ENCODE peak calls at places on chromosomes 13 and 19, in five cellular contexts. One of them, this sample, is unnamed.

GRCh38 chr13:98482476-98483444 is 94.1 kb downstream of the STK24 start:
- DNase-seq in cerebellar cortex: no peak
- DNase-seq in NCI-H69: peak
- DNase-seq in NCI-H1092 treated with DMSO at 0.1 percent for 48 hours: peak
- DNase-seq in activated CD4-positive, alpha-beta T cell treated with anti-CD3 and anti-CD28 coated beads for 24 hours: no peak
- DNase-seq in this sample: no peak

GRCh38 chr13:23087884-23088283 is 92.9 kb upstream of the SGCG start:
- DNase-seq in cerebellar cortex: peak
- DNase-seq in NCI-H69: peak
- DNase-seq in NCI-H1092 treated with DMSO at 0.1 percent for 48 hours: peak
- DNase-seq in activated CD4-positive, alpha-beta T cell treated with anti-CD3 and anti-CD28 coated beads for 24 hours: no peak
- DNase-seq in this sample: no peak

GRCh38 chr19:58047672-58048071 is 11.4 kb upstream of the ZNF135 start:
- DNase-seq in cerebellar cortex: no peak
- DNase-seq in NCI-H69: no peak
- DNase-seq in NCI-H1092 treated with DMSO at 0.1 percent for 48 hours: no peak
- DNase-seq in activated CD4-positive, alpha-beta T cell treated with anti-CD3 and anti-CD28 coated beads for 24 hours: no peak
- DNase-seq in this sample: no peak

GRCh38 chr19:39262496-39262895 is 5.7 kb upstream of the IFNL2 start:
- DNase-seq in cerebellar cortex: no peak
- DNase-seq in NCI-H69: no peak
- DNase-seq in NCI-H1092 treated with DMSO at 0.1 percent for 48 hours: no peak
- DNase-seq in activated CD4-positive, alpha-beta T cell treated with anti-CD3 and anti-CD28 coated beads for 24 hours: no peak
- DNase-seq in this sample: no peak

GRCh38 chr19:48802623-48803022 is 8.2 kb downstream of the BCAT2 start:
- DNase-seq in cerebellar cortex: no peak
- DNase-seq in NCI-H69: no peak
- DNase-seq in NCI-H1092 treated with DMSO at 0.1 percent for 48 hours: no peak
- DNase-seq in activated CD4-positive, alpha-beta T cell treated with anti-CD3 and anti-CD28 coated beads for 24 hours: no peak
- DNase-seq in this sample: no peak

GRCh38 chr13:110575322-110576069 is 14.0 kb upstream of the RAB20 start:
- DNase-seq in cerebellar cortex: no peak
- DNase-seq in NCI-H69: no peak
- DNase-seq in NCI-H1092 treated with DMSO at 0.1 percent for 48 hours: no peak
- DNase-seq in activated CD4-positive, alpha-beta T cell treated with anti-CD3 and anti-CD28 coated beads for 24 hours: no peak
- DNase-seq in this sample: no peak

GRCh38 chr19:47726467-47726866 is 13.2 kb downstream of the EHD2 start:
- DNase-seq in cerebellar cortex: no peak
- DNase-seq in NCI-H69: no peak
- DNase-seq in NCI-H1092 treated with DMSO at 0.1 percent for 48 hours: no peak
- DNase-seq in activated CD4-positive, alpha-beta T cell treated with anti-CD3 and anti-CD28 coated beads for 24 hours: no peak
- DNase-seq in this sample: no peak

GRCh38 chr13:97223711-97224461 is 1.8 kb downstream of the MBNL2 start:
- DNase-seq in cerebellar cortex: peak
- DNase-seq in NCI-H69: peak
- DNase-seq in NCI-H1092 treated with DMSO at 0.1 percent for 48 hours: peak
- DNase-seq in activated CD4-positive, alpha-beta T cell treated with anti-CD3 and anti-CD28 coated beads for 24 hours: no peak
- DNase-seq in this sample: no peak

GRCh38 chr13:44576396-44577235 is 486 bp upstream of the TSC22D1 start:
- DNase-seq in cerebellar cortex: no peak
- DNase-seq in NCI-H69: peak
- DNase-seq in NCI-H1092 treated with DMSO at 0.1 percent for 48 hours: no peak
- DNase-seq in activated CD4-positive, alpha-beta T cell treated with anti-CD3 and anti-CD28 coated beads for 24 hours: peak
- DNase-seq in this sample: no peak

GRCh38 chr19:19420570-19421301 is 15.3 kb downstream of the GATAD2A start:
- DNase-seq in cerebellar cortex: no peak
- DNase-seq in NCI-H69: no peak
- DNase-seq in NCI-H1092 treated with DMSO at 0.1 percent for 48 hours: no peak
- DNase-seq in activated CD4-positive, alpha-beta T cell treated with anti-CD3 and anti-CD28 coated beads for 24 hours: no peak
- DNase-seq in this sample: no peak

GRCh38 chr19:50202399-50202798 is 1.0 kb upstream of the MYH14 start:
- DNase-seq in cerebellar cortex: no peak
- DNase-seq in NCI-H69: no peak
- DNase-seq in NCI-H1092 treated with DMSO at 0.1 percent for 48 hours: no peak
- DNase-seq in activated CD4-positive, alpha-beta T cell treated with anti-CD3 and anti-CD28 coated beads for 24 hours: no peak
- DNase-seq in this sample: no peak

GRCh38 chr19:37007587-37008220 is 70.5 kb upstream of the ZNF420 start:
- DNase-seq in cerebellar cortex: peak
- DNase-seq in NCI-H69: no peak
- DNase-seq in NCI-H1092 treated with DMSO at 0.1 percent for 48 hours: peak
- DNase-seq in activated CD4-positive, alpha-beta T cell treated with anti-CD3 and anti-CD28 coated beads for 24 hours: peak
- DNase-seq in this sample: no peak

GRCh38 chr13:42277618-42278276 is 5.8 kb downstream of the AKAP11 start:
- DNase-seq in cerebellar cortex: no peak
- DNase-seq in NCI-H69: no peak
- DNase-seq in NCI-H1092 treated with DMSO at 0.1 percent for 48 hours: no peak
- DNase-seq in activated CD4-positive, alpha-beta T cell treated with anti-CD3 and anti-CD28 coated beads for 24 hours: no peak
- DNase-seq in this sample: no peak

GRCh38 chr19:35142531-35143230 is 374 bp upstream of the FXYD7 start:
- DNase-seq in cerebellar cortex: no peak
- DNase-seq in NCI-H69: peak
- DNase-seq in NCI-H1092 treated with DMSO at 0.1 percent for 48 hours: no peak
- DNase-seq in activated CD4-positive, alpha-beta T cell treated with anti-CD3 and anti-CD28 coated beads for 24 hours: peak
- DNase-seq in this sample: no peak

GRCh38 chr13:98026457-98026857 is 73.0 kb downstream of the IPO5 start:
- DNase-seq in cerebellar cortex: no peak
- DNase-seq in NCI-H69: peak
- DNase-seq in NCI-H1092 treated with DMSO at 0.1 percent for 48 hours: no peak
- DNase-seq in activated CD4-positive, alpha-beta T cell treated with anti-CD3 and anti-CD28 coated beads for 24 hours: no peak
- DNase-seq in this sample: no peak

GRCh38 chr13:60398438-60398891 is 1.4 kb downstream of the TDRD3 start:
- DNase-seq in cerebellar cortex: no peak
- DNase-seq in NCI-H69: no peak
- DNase-seq in NCI-H1092 treated with DMSO at 0.1 percent for 48 hours: no peak
- DNase-seq in activated CD4-positive, alpha-beta T cell treated with anti-CD3 and anti-CD28 coated beads for 24 hours: no peak
- DNase-seq in this sample: no peak

GRCh38 chr13:40127476-40127875 is 472.0 kb downstream of the COG6 start:
- DNase-seq in cerebellar cortex: no peak
- DNase-seq in NCI-H69: no peak
- DNase-seq in NCI-H1092 treated with DMSO at 0.1 percent for 48 hours: no peak
- DNase-seq in activated CD4-positive, alpha-beta T cell treated with anti-CD3 and anti-CD28 coated beads for 24 hours: no peak
- DNase-seq in this sample: no peak

GRCh38 chr13:59266478-59267063 is 897.2 kb downstream of the DIAPH3 start:
- DNase-seq in cerebellar cortex: no peak
- DNase-seq in NCI-H69: no peak
- DNase-seq in NCI-H1092 treated with DMSO at 0.1 percent for 48 hours: no peak
- DNase-seq in activated CD4-positive, alpha-beta T cell treated with anti-CD3 and anti-CD28 coated beads for 24 hours: no peak
- DNase-seq in this sample: no peak

GRCh38 chr13:79267560-79267959 is 138.5 kb downstream of the RBM26 start:
- DNase-seq in cerebellar cortex: no peak
- DNase-seq in NCI-H69: no peak
- DNase-seq in NCI-H1092 treated with DMSO at 0.1 percent for 48 hours: no peak
- DNase-seq in activated CD4-positive, alpha-beta T cell treated with anti-CD3 and anti-CD28 coated beads for 24 hours: no peak
- DNase-seq in this sample: no peak

GRCh38 chr19:35143231-35143715 is at the start of gene FXYD7:
- DNase-seq in cerebellar cortex: peak
- DNase-seq in NCI-H69: peak
- DNase-seq in NCI-H1092 treated with DMSO at 0.1 percent for 48 hours: no peak
- DNase-seq in activated CD4-positive, alpha-beta T cell treated with anti-CD3 and anti-CD28 coated beads for 24 hours: no peak
- DNase-seq in this sample: no peak

GRCh38 chr13:93690139-93690538 is 463.5 kb downstream of the GPC6 start:
- DNase-seq in cerebellar cortex: no peak
- DNase-seq in NCI-H69: no peak
- DNase-seq in NCI-H1092 treated with DMSO at 0.1 percent for 48 hours: no peak
- DNase-seq in activated CD4-positive, alpha-beta T cell treated with anti-CD3 and anti-CD28 coated beads for 24 hours: no peak
- DNase-seq in this sample: no peak